ENCODE peak calls at places on chromosome 1, in seven cellular contexts. U is endothelial cell of umbilical vein, J is stomach, P is HepG2, H is suprapubic skin, T is K562, Q is prostate gland. A is an unnamed sample.

GRCh38 chr1:211738096-211738708 is 62.8 kb upstream of the NEK2 start:
- DNase-seq in Q (no peak), J (no peak), P (no peak), U (no peak), H (no peak), T (no peak), A (no peak)

GRCh38 chr1:192522673-192523072 is 52.9 kb upstream of the RGS1 start:
- DNase-seq in U (no peak), Q (no peak), J (no peak), H (no peak), P (no peak), T (no peak), A (no peak)

GRCh38 chr1:211932581-211933010 is 102.0 kb upstream of the LPGAT1 start:
- DNase-seq in J (no peak), T (peak), Q (no peak), P (no peak), U (no peak), H (no peak), A (no peak)

GRCh38 chr1:185996211-185996610 is 262.0 kb downstream of the HMCN1 start:
- DNase-seq in J (no peak), H (no peak), Q (no peak), U (peak), P (no peak), T (no peak), A (no peak)

GRCh38 chr1:158035976-158036583 is 42.6 kb downstream of the KIRREL1 start:
- DNase-seq in U (peak), J (no peak), H (no peak), T (peak), Q (peak), P (peak), A (no peak)

GRCh38 chr1:50659107-50659628 is 235.9 kb upstream of the DMRTA2 start:
- DNase-seq in H (no peak), T (no peak), Q (no peak), P (no peak), U (no peak), J (no peak), A (no peak)

GRCh38 chr1:37553927-37554808 is at the start of gene SNIP1:
- DNase-seq in P (peak), U (peak), H (peak), Q (peak), T (peak), J (peak), A (peak)

GRCh38 chr1:99005142-99005491 is 456 bp upstream of the PLPPR5 start:
- DNase-seq in J (no peak), T (no peak), U (no peak), Q (no peak), H (no peak), P (no peak), A (no peak)

GRCh38 chr1:52553372-52554266 is 727 bp upstream of the TUT4 start:
- DNase-seq in P (peak), U (peak), J (peak), T (peak), Q (peak), H (peak), A (peak)
- TF ChIP-seq POLR2AphosphoS5 in P (peak), U (peak), J (peak), T (peak), Q (no peak), H (no peak), A (peak)

GRCh38 chr1:218498061-218498938 is 153.2 kb downstream of the TGFB2 start:
- DNase-seq in T (no peak), J (no peak), H (no peak), P (no peak), Q (no peak), U (peak), A (no peak)
- TF ChIP-seq POLR2A in T (no peak), J (no peak), H (no peak), P (no peak), Q (no peak), U (no peak), A (no peak)

GRCh38 chr1:1292851-1293250 is 12.6 kb downstream of the SCNN1D start:
- DNase-seq in J (no peak), T (no peak), U (no peak), H (no peak), P (no peak), Q (no peak), A (no peak)

GRCh38 chr1:1293258-1293617 is 13.0 kb downstream of the SCNN1D start:
- DNase-seq in J (no peak), Q (no peak), T (no peak), U (no peak), P (no peak), H (no peak), A (no peak)

GRCh38 chr1:1294250-1294890 is 13.4 kb downstream of the ACAP3 start:
- DNase-seq in T (no peak), P (no peak), H (no peak), U (no peak), Q (no peak), J (no peak), A (no peak)

GRCh38 chr1:1292442-1292779 is 12.2 kb downstream of the SCNN1D start:
- DNase-seq in Q (no peak), H (no peak), U (no peak), T (no peak), P (no peak), J (no peak), A (no peak)

GRCh38 chr1:1293618-1294249 is 13.5 kb downstream of the SCNN1D start:
- DNase-seq in U (no peak), P (no peak), J (no peak), H (no peak), T (peak), Q (no peak), A (no peak)
- TF ChIP-seq POLR2AphosphoS5 in U (no peak), P (no peak), J (no peak), H (no peak), T (no peak), Q (no peak), A (no peak)

DNA sequence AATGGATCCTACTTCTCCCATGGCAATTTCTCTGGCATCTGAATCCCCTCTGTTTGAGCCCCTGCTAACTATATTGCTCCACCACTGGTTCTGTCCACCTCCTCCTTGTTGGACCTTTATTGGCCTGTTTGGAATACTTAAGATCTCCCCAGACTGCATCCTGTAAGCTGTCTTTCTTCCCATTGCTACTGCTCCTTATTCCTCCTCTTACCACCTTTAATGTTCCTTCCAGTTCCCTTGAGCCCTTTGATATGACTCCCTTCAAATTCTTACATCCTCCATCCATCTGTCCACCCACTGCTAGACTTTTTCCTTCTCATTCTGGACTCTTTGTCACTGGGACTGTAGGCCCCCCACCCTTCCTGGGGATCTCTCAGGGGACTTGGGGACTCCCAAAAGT is 31.0 kb downstream of the LRIG2 start:
- DNase-seq in J (no peak), H (no peak), P (no peak), U (no peak), T (no peak), Q (no peak), A (no peak)
- TF ChIP-seq POLR2A in J (no peak), H (no peak), P (no peak), U (no peak), T (no peak), Q (no peak), A (no peak)

DNA sequence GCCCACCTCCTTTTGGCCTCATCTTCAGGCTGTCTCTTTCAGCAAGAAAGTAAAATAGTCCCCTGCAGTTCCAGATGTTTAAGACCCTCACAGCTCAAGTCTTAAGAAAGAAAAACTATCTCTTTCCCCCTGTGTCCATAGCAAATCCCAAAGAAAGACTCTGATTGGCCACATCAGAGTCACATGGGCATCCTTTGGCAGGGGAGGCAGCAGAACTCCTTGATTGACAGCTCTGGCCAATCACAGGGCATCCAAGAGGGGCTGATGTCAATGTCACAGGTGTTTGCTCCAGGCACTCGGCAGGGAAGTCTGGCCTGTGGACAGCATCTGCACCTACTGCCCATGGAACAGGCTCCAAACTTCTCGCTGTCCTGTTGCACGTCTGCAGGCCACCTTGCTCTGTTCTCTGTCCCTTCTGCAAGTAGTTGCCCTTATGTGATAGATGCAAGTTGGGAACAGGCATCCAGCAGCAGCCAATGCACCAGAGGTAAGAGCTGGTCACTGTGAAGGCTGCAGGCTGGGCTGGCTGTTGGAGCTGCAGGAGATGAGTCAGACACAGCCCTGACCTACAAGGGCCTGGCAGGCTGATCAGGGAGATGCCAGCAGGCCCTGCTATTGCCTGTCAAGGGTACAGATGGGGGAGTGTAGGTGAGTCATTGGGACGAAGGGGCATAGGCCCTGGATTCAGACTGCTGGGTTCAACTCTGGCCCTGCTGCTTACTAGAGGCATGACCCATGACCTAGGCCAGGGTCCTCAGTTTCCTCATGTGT is 96.8 kb upstream of the TMEM51 start:
- DNase-seq in P (no peak), H (no peak), J (no peak), T (peak), U (no peak), Q (no peak), A (no peak)
- TF ChIP-seq POLR2AphosphoS5 in P (no peak), H (no peak), J (no peak), T (no peak), U (no peak), Q (no peak), A (no peak)

GRCh38 chr1:226111109-226111864 is 48.8 kb downstream of the H3-3A start:
- DNase-seq in J (no peak), H (no peak), Q (no peak), U (no peak), T (peak), P (no peak), A (no peak)

GRCh38 chr1:226109829-226110248 is 47.3 kb downstream of the H3-3A start:
- DNase-seq in U (peak), P (peak), T (peak), J (peak), Q (peak), H (peak), A (peak)

GRCh38 chr1:226108935-226109828 is 46.7 kb downstream of the H3-3A start:
- DNase-seq in Q (no peak), U (no peak), H (no peak), J (peak), T (no peak), P (no peak), A (peak)

GRCh38 chr1:226111865-226112395 is 49.4 kb downstream of the H3-3A start:
- DNase-seq in P (no peak), T (no peak), U (no peak), H (no peak), J (no peak), Q (no peak), A (no peak)

GRCh38 chr1:226110249-226111108 is 48.0 kb downstream of the H3-3A start:
- DNase-seq in P (no peak), Q (peak), J (peak), H (peak), U (peak), T (peak), A (peak)
- TF ChIP-seq POLR2A in P (no peak), Q (peak), J (no peak), H (no peak), U (no peak), T (peak), A (no peak)

A was measured in sigmoid colon.